ENCODE peak calls at places on chromosomes 5 and 9, in four cellular contexts. V is right lobe of liver, Z is tibial artery, Q is A549. C is an unnamed sample.

GRCh38 chr9:94931725-94932124 is 205.2 kb downstream of the AOPEP start:
- DNase-seq in V (no peak), Z (no peak), Q (no peak), C (no peak)

GRCh38 chr9:76988941-76989340 is 30.5 kb upstream of the FOXB2 start:
- DNase-seq in V (no peak), Z (no peak), Q (no peak), C (no peak)

GRCh38 chr5:42772265-42772993 is 15.8 kb downstream of the CCDC152 start:
- DNase-seq in V (no peak), Z (no peak), Q (no peak), C (no peak)

GRCh38 chr9:133393399-133393798 is 17.2 kb downstream of the STKLD1 start:
- DNase-seq in V (no peak), Z (no peak), Q (no peak), C (no peak)

GRCh38 chr5:144538845-144539244 is 368.2 kb downstream of the KCTD16 start:
- DNase-seq in V (no peak), Z (no peak), Q (no peak), C (no peak)

GRCh38 chr5:57221049-57221568 is 47.2 kb downstream of the GPBP1 start:
- DNase-seq in V (no peak), Z (no peak), Q (peak), C (no peak)

GRCh38 chr9:99400184-99400731 is 178.2 kb downstream of the SEC61B start:
- DNase-seq in V (no peak), Z (no peak), Q (no peak), C (no peak)

GRCh38 chr5:143093452-143094086 is 309.9 kb downstream of the NR3C1 start:
- DNase-seq in V (no peak), Z (no peak), Q (no peak), C (no peak)

GRCh38 chr5:145825751-145826180 is 9.4 kb downstream of the PRELID2 start:
- DNase-seq in V (no peak), Z (no peak), Q (peak), C (no peak)

GRCh38 chr5:60540855-60541805 is 158.8 kb downstream of the DEPDC1B start:
- DNase-seq in V (no peak), Z (no peak), Q (no peak), C (no peak)

GRCh38 chr9:110186254-110186653 is 21.7 kb downstream of the C9orf152 start:
- DNase-seq in V (no peak), Z (no peak), Q (no peak), C (no peak)

GRCh38 chr5:127562252-127562651 is 44.8 kb downstream of the PRRC1 start:
- DNase-seq in V (no peak), Z (no peak), Q (peak), C (no peak)

GRCh38 chr9:134372621-134373267 is 46.5 kb downstream of the RXRA start:
- DNase-seq in V (peak), Z (peak), Q (no peak), C (no peak)

GRCh38 chr9:104635471-104635870 is 17.5 kb upstream of the OR13C9 start:
- DNase-seq in V (no peak), Z (no peak), Q (no peak), C (no peak)
- TF ChIP-seq CTCF in V (no peak), Z (no peak), Q (no peak), C (no peak)

GRCh38 chr5:91225848-91226686 is 157.1 kb downstream of the ARRDC3 start:
- DNase-seq in V (peak), Z (no peak), Q (peak), C (no peak)
- TF ChIP-seq CTCF in V (peak), Z (no peak), Q (peak), C (peak)

GRCh38 chr5:19352120-19352519 is 635.9 kb downstream of the CDH18 start:
- DNase-seq in V (no peak), Z (no peak), Q (no peak), C (no peak)
- TF ChIP-seq CTCF in V (no peak), Z (no peak), Q (no peak), C (no peak)

GRCh38 chr5:154146409-154146808 is 44.1 kb upstream of the GALNT10 start:
- DNase-seq in V (no peak), Z (no peak), Q (no peak), C (no peak)
- TF ChIP-seq CTCF in V (no peak), Z (no peak), Q (no peak), C (no peak)